ENCODE peak calls at places on chromosomes 5 and 9, in four cellular contexts. V, W, Z and G are unnamed samples.

GRCh38 chr9:127754099-127754760 is 19.1 kb upstream of the TOR2A start:
- DNase-seq in W (no peak), Z (no peak), V (peak), G (peak)

GRCh38 chr5:176185133-176185733 is 53.0 kb upstream of the SIMC1 start:
- DNase-seq in Z (no peak), W (no peak), V (no peak), G (no peak)

GRCh38 chr5:1200495-1201326 is 684 bp upstream of the SLC6A19 start:
- DNase-seq in Z (no peak), V (no peak), W (no peak), G (no peak)

GRCh38 chr5:54761213-54761701 is 224.1 kb downstream of the ESM1 start:
- DNase-seq in V (no peak), W (peak), Z (no peak), G (no peak)

GRCh38 chr9:84615574-84615973 is 54.0 kb upstream of the NTRK2 start:
- DNase-seq in Z (no peak), V (no peak), W (no peak), G (no peak)

GRCh38 chr5:132498152-132498551 is 7.6 kb upstream of the IRF1 start:
- DNase-seq in W (no peak), Z (no peak), V (peak), G (no peak)

GRCh38 chr9:137140151-137141012 is 1.4 kb downstream of the GRIN1 start:
- DNase-seq in Z (no peak), W (no peak), V (no peak), G (no peak)

GRCh38 chr5:165783024-165783423 is 2277.6 kb downstream of the MAT2B start:
- DNase-seq in V (no peak), W (no peak), Z (no peak), G (no peak)

GRCh38 chr9:36729902-36730301 is 157.2 kb downstream of the MELK start:
- DNase-seq in V (no peak), Z (no peak), W (peak), G (no peak)

GRCh38 chr9:96420468-96421219 is 2.5 kb upstream of the ZNF367 start:
- DNase-seq in W (peak), V (no peak), Z (peak), G (no peak)

GRCh38 chr5:13739462-13739861 is 205.0 kb downstream of the DNAH5 start:
- DNase-seq in V (no peak), Z (no peak), W (no peak), G (no peak)

GRCh38 chr9:82600536-82601271 is 462.2 kb downstream of the RASEF start:
- DNase-seq in V (no peak), Z (no peak), W (no peak), G (peak)

GRCh38 chr5:78627175-78627574 is 21.4 kb downstream of the LHFPL2 start:
- DNase-seq in W (peak), Z (no peak), V (no peak), G (peak)

GRCh38 chr5:78630047-78630446 is 18.5 kb downstream of the LHFPL2 start:
- DNase-seq in Z (no peak), W (no peak), V (no peak), G (no peak)

GRCh38 chr5:78627766-78628165 is 20.8 kb downstream of the LHFPL2 start:
- DNase-seq in W (peak), V (peak), Z (no peak), G (peak)

GRCh38 chr5:78629590-78629989 is 19.0 kb downstream of the LHFPL2 start:
- DNase-seq in Z (no peak), W (no peak), V (no peak), G (no peak)

GRCh38 chr5:78628260-78629024 is 20.1 kb downstream of the LHFPL2 start:
- DNase-seq in V (peak), W (peak), Z (no peak), G (no peak)
- H3K4me3 ChIP-seq in V (no peak), W (no peak), Z (no peak), G (no peak)

DNA sequence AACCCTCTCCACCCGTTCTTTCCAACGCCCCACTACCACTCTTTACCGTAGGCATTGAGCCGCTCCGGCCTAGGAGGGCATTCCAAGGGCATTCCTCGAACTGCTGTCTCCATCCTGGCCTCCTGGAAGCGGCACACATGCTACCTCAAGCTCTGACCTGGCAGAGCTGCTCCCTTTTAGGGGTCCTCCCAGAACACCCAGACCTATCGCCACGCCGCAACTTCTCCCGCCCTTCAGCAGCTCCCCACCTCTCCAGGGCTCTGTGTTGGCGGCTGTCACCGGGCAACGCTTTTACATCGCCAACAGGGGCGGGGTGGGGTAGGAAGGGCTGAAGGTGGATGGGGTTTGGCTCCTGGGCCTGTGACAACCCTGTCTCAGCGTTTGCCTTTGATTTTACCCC is 4.6 kb upstream of the MYORG start:
- DNase-seq in W (no peak), Z (peak), V (no peak), G (no peak)
- H3K4me3 ChIP-seq in W (no peak), Z (peak), V (peak), G (no peak)

GRCh38 chr9:23825700-23826099 is 340 bp downstream of the ELAVL2 start:
- DNase-seq in V (peak), Z (no peak), W (no peak), G (no peak)

GRCh38 chr9:23826120-23826629 is at the start of gene ELAVL2:
- DNase-seq in W (peak), Z (no peak), V (peak), G (peak)

GRCh38 chr9:23829580-23830458 is 3.8 kb upstream of the ELAVL2 start:
- DNase-seq in V (no peak), Z (no peak), W (peak), G (no peak)

GRCh38 chr9:23830459-23830805 is 4.4 kb upstream of the ELAVL2 start:
- DNase-seq in Z (no peak), W (no peak), V (no peak), G (no peak)

GRCh38 chr9:23830949-23831730 is 5.1 kb upstream of the ELAVL2 start:
- DNase-seq in W (no peak), Z (no peak), V (peak), G (peak)
- H3K4me3 ChIP-seq in W (no peak), Z (no peak), V (no peak), G (peak)

GRCh38 chr9:108463927-108464606 is 391.7 kb downstream of the ACTL7B start:
- DNase-seq in W (no peak), V (no peak), Z (no peak), G (no peak)

GRCh38 chr9:108469654-108470053 is 386.1 kb downstream of the ACTL7B start:
- DNase-seq in Z (no peak), V (no peak), W (peak), G (no peak)

GRCh38 chr9:108468364-108468763 is 387.4 kb downstream of the ACTL7B start:
- DNase-seq in V (peak), W (peak), Z (peak), G (peak)

GRCh38 chr9:108466238-108466637 is 389.5 kb downstream of the ACTL7B start:
- DNase-seq in V (no peak), W (no peak), Z (no peak), G (no peak)

DNA sequence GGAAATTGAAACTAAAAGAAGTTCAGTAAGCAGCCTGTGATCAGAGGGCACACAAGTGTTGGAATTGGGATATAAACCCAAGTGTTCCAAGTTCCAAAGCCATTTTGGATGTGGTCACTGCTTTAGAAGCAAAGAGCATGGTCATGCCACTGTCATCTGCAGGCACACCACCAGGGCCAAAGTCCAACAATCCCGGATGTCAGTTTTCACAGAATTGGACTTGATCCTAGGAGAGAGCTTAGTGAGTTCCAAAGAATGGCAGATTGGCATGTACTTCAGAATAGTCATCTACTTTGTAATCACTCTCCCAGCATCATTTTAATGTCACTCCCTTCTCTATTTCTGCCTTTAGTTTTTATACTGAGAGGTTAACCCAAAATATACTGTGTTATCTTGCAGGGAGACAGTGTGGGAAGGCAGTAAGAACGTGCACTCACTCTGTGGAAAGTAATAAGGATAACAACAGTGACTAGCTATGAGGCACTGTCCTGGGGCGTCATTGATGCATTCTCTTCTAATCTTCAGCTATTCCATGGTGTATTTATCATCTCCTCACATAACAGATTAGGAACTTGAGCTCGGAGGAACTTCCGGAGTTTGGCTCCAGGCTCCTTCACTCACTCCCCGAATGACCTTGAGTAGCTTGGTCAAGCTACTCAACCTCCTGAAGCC is 388.0 kb downstream of the ACTL7B start:
- DNase-seq in V (no peak), W (no peak), Z (no peak), G (no peak)
- H3K4me3 ChIP-seq in V (peak), W (no peak), Z (no peak), G (no peak)

GRCh38 chr5:138141734-138142133 is 2.5 kb upstream of the NME5 start:
- DNase-seq in Z (no peak), V (no peak), W (no peak), G (no peak)

GRCh38 chr5:138138949-138139775 is at the start of gene NME5:
- DNase-seq in Z (no peak), V (peak), W (peak), G (peak)

GRCh38 chr5:138140268-138140667 is 1.0 kb upstream of the NME5 start:
- DNase-seq in W (no peak), Z (no peak), V (no peak), G (no peak)

DNA sequence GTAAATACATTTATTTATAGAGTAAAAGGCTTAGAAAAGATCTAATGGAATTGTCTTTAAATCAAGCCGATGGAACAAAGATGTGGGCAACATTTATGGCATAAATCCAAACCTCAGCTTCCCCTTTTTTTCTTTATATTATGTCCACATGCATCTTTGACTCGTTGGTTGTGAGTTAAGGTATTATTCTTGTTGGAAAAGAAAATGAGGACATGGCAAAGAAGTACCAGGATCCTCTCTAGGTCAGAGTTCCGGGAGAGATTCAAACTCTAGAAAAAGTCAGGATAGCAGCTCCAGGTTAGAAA is 500 bp upstream of the NME5 start:
- DNase-seq in Z (no peak), V (no peak), W (no peak), G (no peak)
- H3K4me3 ChIP-seq in Z (no peak), V (peak), W (no peak), G (peak)

GRCh38 chr5:88831856-88832255 is 51.1 kb downstream of the MEF2C start:
- DNase-seq in V (no peak), W (no peak), Z (no peak), G (no peak)

GRCh38 chr5:88836195-88836838 is 46.7 kb downstream of the MEF2C start:
- DNase-seq in V (no peak), Z (no peak), W (peak), G (no peak)

GRCh38 chr5:88834499-88834898 is 48.5 kb downstream of the MEF2C start:
- DNase-seq in Z (no peak), V (no peak), W (no peak), G (no peak)

GRCh38 chr5:88834108-88834462 is 48.9 kb downstream of the MEF2C start:
- DNase-seq in Z (no peak), W (no peak), V (no peak), G (no peak)

DNA sequence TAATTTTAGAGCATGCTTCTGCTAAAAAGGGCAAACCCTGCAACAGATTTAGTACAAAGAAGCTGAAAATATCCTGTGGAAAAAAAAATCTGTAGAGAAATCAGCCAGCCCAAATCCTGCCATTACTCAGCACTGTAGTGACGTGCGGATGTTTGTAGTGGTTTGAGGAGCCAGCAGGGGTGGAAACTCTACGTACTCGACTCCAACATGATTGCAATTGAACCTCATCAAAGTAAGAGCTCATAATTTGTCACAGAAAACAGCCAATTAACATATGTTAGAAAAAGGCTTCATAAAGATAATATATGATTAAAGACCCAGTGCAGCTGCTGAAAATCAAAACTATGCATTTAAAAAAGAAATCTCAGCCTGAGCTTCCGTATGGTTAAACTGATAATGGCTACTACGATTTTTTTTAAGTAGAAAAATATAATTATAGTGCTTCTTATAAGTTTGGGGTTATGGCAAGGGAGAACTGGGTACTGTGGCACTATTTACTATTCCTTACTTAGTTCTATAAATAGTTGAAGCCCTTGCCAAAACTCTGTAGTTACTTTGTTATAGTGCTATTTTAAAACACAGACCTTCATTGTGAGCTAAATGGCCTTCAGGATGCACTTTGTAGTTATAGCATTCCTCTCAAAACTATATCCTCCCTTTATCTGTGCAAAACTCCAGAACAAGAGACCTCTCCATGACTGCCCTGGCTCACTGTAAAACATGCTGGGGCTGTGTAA is 49.4 kb downstream of the MEF2C start:
- DNase-seq in Z (peak), V (no peak), W (peak), G (no peak)
- H3K4me3 ChIP-seq in Z (no peak), V (no peak), W (peak), G (no peak)

DNA sequence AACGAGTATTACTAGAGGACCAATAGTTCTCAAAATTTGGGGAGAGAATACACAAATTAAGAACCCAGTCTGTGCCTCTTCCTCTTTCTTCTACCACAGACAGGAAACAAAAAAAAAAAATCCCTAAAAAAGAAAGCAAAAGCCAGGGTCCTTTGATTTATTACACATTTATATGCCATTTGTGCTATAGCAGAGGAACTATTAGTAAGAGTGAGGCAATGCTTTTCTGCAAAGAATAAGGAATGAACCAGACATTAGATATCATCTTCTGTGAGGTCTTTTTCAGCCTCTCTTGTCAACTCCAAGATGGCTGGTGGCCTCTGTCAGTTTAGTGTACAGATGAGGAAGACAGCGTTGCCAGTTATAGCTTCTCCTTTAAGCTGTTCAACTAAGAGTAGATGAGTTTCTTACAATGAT is 127.6 kb downstream of the RFX3 start:
- DNase-seq in Z (peak), V (no peak), W (no peak), G (no peak)
- H3K4me3 ChIP-seq in Z (peak), V (no peak), W (no peak), G (no peak)